ENCODE peak calls at places on chromosomes 11 and 22, in six cellular contexts. Y is transverse colon; F is ascending aorta; R is pancreas; L is esophagus muscularis mucosa; J is CD4-positive, CD25-positive, alpha-beta regulatory T cell. E is an unnamed sample.
A peak's percentile ranks its signal among the peaks of the same experiment; 100 is the strongest.

GRCh38 chr11:2166091-2166851 is 5.3 kb upstream of the INS start:
- DNase-seq in Y (no peak), F (no peak), R (peak; percentile 75), L (no peak), J (peak; percentile 12), E (peak; percentile 35)

GRCh38 chr11:47514825-47515647 is 37.9 kb downstream of the CELF1 start:
- DNase-seq in Y (no peak), F (no peak), R (no peak), L (no peak), J (peak; percentile 32), E (peak; percentile 62)

GRCh38 chr22:21951931-21952465 is 650 bp downstream of the PPM1F start:
- DNase-seq in Y (peak; percentile 44), F (no peak), R (peak; percentile 88), L (no peak), J (peak; percentile 34), E (no peak)

GRCh38 chr11:73999581-74000306 is 9.1 kb downstream of the UCP3 start:
- DNase-seq in Y (no peak), F (no peak), R (no peak), L (no peak), J (no peak), E (no peak)

GRCh38 chr22:45608763-45609180 is 62.9 kb upstream of the ATXN10 start:
- DNase-seq in Y (no peak), F (no peak), R (no peak), L (no peak), J (peak; percentile 39), E (peak; percentile 24)

GRCh38 chr11:12088047-12088481 is 22.3 kb upstream of the MICAL2 start:
- DNase-seq in Y (peak; percentile 61), F (peak; percentile 85), R (no peak), L (no peak), J (peak; percentile 63), E (peak; percentile 31)

GRCh38 chr11:19970944-19971343 is 189.3 kb downstream of the DBX1 start:
- DNase-seq in Y (no peak), F (no peak), R (no peak), L (no peak), J (no peak), E (no peak)

GRCh38 chr11:36167729-36168128 is 121.5 kb downstream of the COMMD9 start:
- DNase-seq in Y (no peak), F (no peak), R (no peak), L (no peak), J (no peak), E (no peak)

GRCh38 chr22:17576475-17576874 is 13.2 kb downstream of the SLC25A18 start:
- DNase-seq in Y (no peak), F (no peak), R (no peak), L (no peak), J (no peak), E (peak; percentile 92)

GRCh38 chr11:84855846-84856245 is 771.3 kb downstream of the DLG2 start:
- DNase-seq in Y (no peak), F (no peak), R (no peak), L (no peak), J (no peak), E (no peak)

GRCh38 chr11:112612283-112612849 is 348.9 kb upstream of the NCAM1 start:
- DNase-seq in Y (no peak), F (no peak), R (no peak), L (no peak), J (no peak), E (peak; percentile 57)

GRCh38 chr11:58576792-58577440 is 1.3 kb upstream of the LPXN start:
- DNase-seq in Y (no peak), F (no peak), R (no peak), L (no peak), J (no peak), E (peak; percentile 43)

GRCh38 chr22:29251981-29252978 is 15.5 kb downstream of the RHBDD3 start:
- DNase-seq in Y (no peak), F (peak; percentile 58), R (no peak), L (peak; percentile 66), J (no peak), E (no peak)

GRCh38 chr11:131248588-131248987 is 121.8 kb upstream of the NTM start:
- DNase-seq in Y (no peak), F (no peak), R (no peak), L (no peak), J (no peak), E (no peak)

GRCh38 chr22:48579915-48580279 is 1247.8 kb downstream of the BRD1 start:
- DNase-seq in Y (no peak), F (no peak), R (no peak), L (no peak), J (no peak), E (peak; percentile 35)
- H3K27ac ChIP-seq in Y (no peak overlapping the region), F (peak overlapping the region; percentile 78), R (no peak overlapping the region), L (no peak overlapping the region), J (no peak overlapping the region), E (peak overlapping the region; percentile 84)

DNA sequence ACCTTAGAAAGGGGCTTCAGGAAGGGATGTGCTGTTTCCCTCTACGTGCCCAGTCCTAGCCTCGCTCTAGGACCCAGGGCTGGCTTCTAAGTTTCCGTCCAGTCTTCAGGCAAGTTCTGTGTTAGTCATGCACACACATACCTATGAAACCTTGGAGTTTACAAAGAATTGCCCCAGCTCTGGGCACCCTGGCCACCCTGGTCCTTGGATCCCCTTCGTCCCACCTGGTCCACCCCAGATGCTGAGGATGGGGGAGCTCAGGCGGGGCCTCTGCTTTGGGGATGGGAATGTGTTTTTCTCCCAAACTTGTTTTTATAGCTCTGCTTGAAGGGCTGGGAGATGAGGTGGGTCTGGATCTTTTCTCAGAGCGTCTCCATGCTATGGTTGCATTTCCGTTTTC is 2.2 kb upstream of the TAGLN start:
- DNase-seq in Y (no peak), F (no peak), R (no peak), L (no peak), J (no peak), E (no peak)
- H3K27ac ChIP-seq in Y (peak overlapping the region; percentile 85), F (peak overlapping the region; percentile 96), R (no peak overlapping the region), L (peak overlapping the region; percentile 94), J (no peak overlapping the region), E (no peak overlapping the region)

DNA sequence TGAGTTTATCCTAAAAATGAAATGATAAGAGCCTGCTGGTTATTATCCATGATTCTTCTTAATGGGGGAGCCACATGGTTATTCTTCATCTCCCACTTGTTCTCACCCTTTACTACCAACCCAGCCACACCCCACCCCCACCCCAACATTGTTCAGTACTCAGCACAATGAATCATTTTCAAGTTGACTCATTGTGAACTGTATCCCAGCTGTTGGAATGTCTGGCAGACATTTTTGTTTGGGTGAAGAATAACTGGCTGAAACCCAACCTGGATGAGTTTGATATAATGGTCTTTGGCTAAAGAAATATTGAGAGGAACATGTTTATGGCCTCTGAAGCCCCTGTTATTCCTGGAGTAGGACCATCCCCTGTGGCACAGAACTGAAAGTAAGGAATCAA is 136.2 kb downstream of the ELP4 start:
- DNase-seq in Y (no peak), F (no peak), R (no peak), L (no peak), J (no peak), E (peak; percentile 56)
- H3K27ac ChIP-seq in Y (no peak overlapping the region), F (peak overlapping the region; percentile 4), R (no peak overlapping the region), L (no peak overlapping the region), J (no peak overlapping the region), E (no peak overlapping the region)

GRCh38 chr11:122181893-122182292 is 65.9 kb upstream of the BLID start:
- DNase-seq in Y (no peak), F (no peak), R (no peak), L (no peak), J (no peak), E (peak; percentile 40)

GRCh38 chr11:122181372-122181771 is 65.4 kb upstream of the BLID start:
- DNase-seq in Y (no peak), F (no peak), R (no peak), L (no peak), J (no peak), E (no peak)

GRCh38 chr11:122179966-122180365 is 64.0 kb upstream of the BLID start:
- DNase-seq in Y (no peak), F (no peak), R (no peak), L (no peak), J (no peak), E (no peak)

GRCh38 chr11:122178795-122179194 is 62.8 kb upstream of the BLID start:
- DNase-seq in Y (no peak), F (no peak), R (no peak), L (no peak), J (no peak), E (no peak)

GRCh38 chr11:122180435-122180834 is 64.4 kb upstream of the BLID start:
- DNase-seq in Y (no peak), F (peak; percentile 87), R (no peak), L (no peak), J (no peak), E (peak; percentile 82)
- H3K27ac ChIP-seq in Y (no peak overlapping the region), F (peak overlapping the region; percentile 81), R (no peak overlapping the region), L (peak overlapping the region; percentile 72), J (no peak overlapping the region), E (peak overlapping the region; percentile 53)

GRCh38 chr11:17352925-17353227 is 1.3 kb downstream of the NCR3LG1 start:
- DNase-seq in Y (peak; percentile 71), F (peak; percentile 65), R (peak; percentile 70), L (no peak), J (peak; percentile 61), E (peak; percentile 35)
- H3K27ac ChIP-seq in Y (peak overlapping the region; percentile 91), F (peak overlapping the region; percentile 92), R (no peak overlapping the region), L (peak overlapping the region; percentile 86), J (no peak overlapping the region), E (no peak overlapping the region)

E was measured in A673.